ENCODE peak calls at places on chromosomes 6 and 20, in ten cellular contexts. One of them, this sample, is unnamed.

GRCh38 chr6:134740473-134741192 is 209.3 kb downstream of the ALDH8A1 start:
- DNase-seq in uterus: no peak
- DNase-seq in transverse colon: no peak
- DNase-seq in H9: no peak
- DNase-seq in kidney epithelial cell: no peak
- DNase-seq in fibroblast of mammary gland: peak; percentile 61
- DNase-seq in heart right ventricle: no peak
- DNase-seq in CD8-positive, alpha-beta T cell: no peak
- DNase-seq in neural progenitor cell: no peak
- DNase-seq in right lobe of liver: no peak
- DNase-seq in this sample: no peak

GRCh38 chr6:138555294-138555988 is 56.1 kb upstream of the NHSL1 start:
- DNase-seq in uterus: no peak
- DNase-seq in transverse colon: no peak
- DNase-seq in H9: no peak
- DNase-seq in kidney epithelial cell: no peak
- DNase-seq in fibroblast of mammary gland: no peak
- DNase-seq in heart right ventricle: no peak
- DNase-seq in CD8-positive, alpha-beta T cell: no peak
- DNase-seq in neural progenitor cell: peak; percentile 44
- DNase-seq in right lobe of liver: no peak
- DNase-seq in this sample: no peak

GRCh38 chr6:21479140-21479539 is 114.4 kb upstream of the SOX4 start:
- DNase-seq in uterus: peak; percentile 31
- DNase-seq in transverse colon: no peak
- DNase-seq in H9: no peak
- DNase-seq in kidney epithelial cell: no peak
- DNase-seq in fibroblast of mammary gland: peak; percentile 51
- DNase-seq in heart right ventricle: peak; percentile 18
- DNase-seq in CD8-positive, alpha-beta T cell: no peak
- DNase-seq in neural progenitor cell: no peak
- DNase-seq in right lobe of liver: peak; percentile 53
- DNase-seq in this sample: no peak

GRCh38 chr6:38957426-38957825 is 91.2 kb upstream of the GLP1R start:
- DNase-seq in uterus: no peak
- DNase-seq in transverse colon: no peak
- DNase-seq in H9: no peak
- DNase-seq in kidney epithelial cell: no peak
- DNase-seq in fibroblast of mammary gland: no peak
- DNase-seq in heart right ventricle: no peak
- DNase-seq in CD8-positive, alpha-beta T cell: no peak
- DNase-seq in neural progenitor cell: no peak
- DNase-seq in right lobe of liver: no peak
- DNase-seq in this sample: no peak

GRCh38 chr6:53752856-53753255 is 41.9 kb upstream of the LRRC1 start:
- DNase-seq in uterus: no peak
- DNase-seq in transverse colon: no peak
- DNase-seq in H9: no peak
- DNase-seq in kidney epithelial cell: no peak
- DNase-seq in fibroblast of mammary gland: peak; percentile 45
- DNase-seq in heart right ventricle: no peak
- DNase-seq in CD8-positive, alpha-beta T cell: no peak
- DNase-seq in neural progenitor cell: no peak
- DNase-seq in right lobe of liver: no peak
- DNase-seq in this sample: no peak

GRCh38 chr6:3849681-3850450 is 693 bp downstream of the FAM50B start:
- DNase-seq in uterus: peak; percentile 28
- DNase-seq in transverse colon: peak; percentile 13
- DNase-seq in H9: peak; percentile 37
- DNase-seq in kidney epithelial cell: no peak
- DNase-seq in fibroblast of mammary gland: no peak
- DNase-seq in heart right ventricle: peak; percentile 49
- DNase-seq in CD8-positive, alpha-beta T cell: peak; percentile 16
- DNase-seq in neural progenitor cell: no peak
- DNase-seq in right lobe of liver: no peak
- DNase-seq in this sample: no peak

GRCh38 chr6:37288247-37288646 is 30.3 kb upstream of the TMEM217 start:
- DNase-seq in uterus: no peak
- DNase-seq in transverse colon: no peak
- DNase-seq in H9: no peak
- DNase-seq in kidney epithelial cell: no peak
- DNase-seq in fibroblast of mammary gland: no peak
- DNase-seq in heart right ventricle: no peak
- DNase-seq in CD8-positive, alpha-beta T cell: no peak
- DNase-seq in neural progenitor cell: no peak
- DNase-seq in right lobe of liver: no peak
- DNase-seq in this sample: no peak

GRCh38 chr20:13545755-13546154 is 93.0 kb downstream of the TASP1 start:
- DNase-seq in uterus: no peak
- DNase-seq in transverse colon: no peak
- DNase-seq in H9: no peak
- DNase-seq in kidney epithelial cell: no peak
- DNase-seq in fibroblast of mammary gland: no peak
- DNase-seq in heart right ventricle: no peak
- DNase-seq in CD8-positive, alpha-beta T cell: no peak
- DNase-seq in neural progenitor cell: no peak
- DNase-seq in right lobe of liver: no peak
- DNase-seq in this sample: no peak

GRCh38 chr20:40542065-40542464 is 147.0 kb downstream of the MAFB start:
- DNase-seq in uterus: no peak
- DNase-seq in transverse colon: no peak
- DNase-seq in H9: no peak
- DNase-seq in kidney epithelial cell: no peak
- DNase-seq in fibroblast of mammary gland: no peak
- DNase-seq in heart right ventricle: no peak
- DNase-seq in CD8-positive, alpha-beta T cell: no peak
- DNase-seq in neural progenitor cell: no peak
- DNase-seq in right lobe of liver: peak; percentile 62
- DNase-seq in this sample: no peak

GRCh38 chr6:35363293-35363750 is 21.0 kb downstream of the PPARD start:
- DNase-seq in uterus: no peak
- DNase-seq in transverse colon: no peak
- DNase-seq in H9: peak; percentile 50
- DNase-seq in kidney epithelial cell: peak; percentile 53
- DNase-seq in fibroblast of mammary gland: peak; percentile 82
- DNase-seq in heart right ventricle: no peak
- DNase-seq in CD8-positive, alpha-beta T cell: no peak
- DNase-seq in neural progenitor cell: peak; percentile 21
- DNase-seq in right lobe of liver: no peak
- DNase-seq in this sample: no peak

GRCh38 chr6:80771941-80772340 is 665.5 kb downstream of the BCKDHB start:
- DNase-seq in uterus: no peak
- DNase-seq in transverse colon: no peak
- DNase-seq in H9: peak; percentile 31
- DNase-seq in kidney epithelial cell: peak; percentile 0
- DNase-seq in fibroblast of mammary gland: peak; percentile 45
- DNase-seq in heart right ventricle: no peak
- DNase-seq in CD8-positive, alpha-beta T cell: no peak
- DNase-seq in neural progenitor cell: peak; percentile 85
- DNase-seq in right lobe of liver: no peak
- DNase-seq in this sample: no peak

GRCh38 chr6:27078734-27079357 is 168.7 kb upstream of the PRSS16 start:
- DNase-seq in uterus: no peak
- DNase-seq in transverse colon: peak; percentile 48
- DNase-seq in H9: peak; percentile 82
- DNase-seq in kidney epithelial cell: peak; percentile 18
- DNase-seq in fibroblast of mammary gland: peak; percentile 76
- DNase-seq in heart right ventricle: no peak
- DNase-seq in CD8-positive, alpha-beta T cell: peak; percentile 29
- DNase-seq in neural progenitor cell: peak; percentile 75
- DNase-seq in right lobe of liver: peak; percentile 50
- DNase-seq in this sample: peak; percentile 50

GRCh38 chr20:5150226-5151076 is 23.6 kb downstream of the CDS2 start:
- DNase-seq in uterus: no peak
- DNase-seq in transverse colon: no peak
- DNase-seq in H9: no peak
- DNase-seq in kidney epithelial cell: no peak
- DNase-seq in fibroblast of mammary gland: peak; percentile 77
- DNase-seq in heart right ventricle: no peak
- DNase-seq in CD8-positive, alpha-beta T cell: no peak
- DNase-seq in neural progenitor cell: no peak
- DNase-seq in right lobe of liver: peak; percentile 78
- DNase-seq in this sample: no peak

GRCh38 chr6:31652925-31653724 is 664 bp upstream of the BAG6 start:
- DNase-seq in uterus: peak; percentile 92
- DNase-seq in transverse colon: peak; percentile 91
- DNase-seq in H9: peak; percentile 93
- DNase-seq in kidney epithelial cell: peak; percentile 55
- DNase-seq in fibroblast of mammary gland: no peak
- DNase-seq in heart right ventricle: peak; percentile 76
- DNase-seq in CD8-positive, alpha-beta T cell: peak; percentile 86
- DNase-seq in neural progenitor cell: peak; percentile 96
- DNase-seq in right lobe of liver: peak; percentile 91
- DNase-seq in this sample: peak; percentile 91
- TF ChIP-seq CTCF in uterus: no peak
- TF ChIP-seq CTCF in transverse colon: no peak
- TF ChIP-seq CTCF in H9: no peak
- TF ChIP-seq CTCF in kidney epithelial cell: no peak
- TF ChIP-seq CTCF in fibroblast of mammary gland: no peak
- TF ChIP-seq CTCF in heart right ventricle: no peak
- TF ChIP-seq CTCF in CD8-positive, alpha-beta T cell: no peak
- TF ChIP-seq CTCF in neural progenitor cell: peak; percentile 26
- TF ChIP-seq CTCF in right lobe of liver: peak; percentile 19
- TF ChIP-seq CTCF in this sample: peak; percentile 12

GRCh38 chr6:97919631-97920030 is 636.6 kb upstream of the MMS22L start:
- DNase-seq in uterus: no peak
- DNase-seq in transverse colon: no peak
- DNase-seq in H9: no peak
- DNase-seq in kidney epithelial cell: no peak
- DNase-seq in fibroblast of mammary gland: no peak
- DNase-seq in heart right ventricle: no peak
- DNase-seq in CD8-positive, alpha-beta T cell: no peak
- DNase-seq in neural progenitor cell: no peak
- DNase-seq in right lobe of liver: no peak
- DNase-seq in this sample: no peak

GRCh38 chr6:97923249-97923648 is 640.2 kb upstream of the MMS22L start:
- DNase-seq in uterus: no peak
- DNase-seq in transverse colon: no peak
- DNase-seq in H9: no peak
- DNase-seq in kidney epithelial cell: no peak
- DNase-seq in fibroblast of mammary gland: no peak
- DNase-seq in heart right ventricle: no peak
- DNase-seq in CD8-positive, alpha-beta T cell: no peak
- DNase-seq in neural progenitor cell: no peak
- DNase-seq in right lobe of liver: no peak
- DNase-seq in this sample: no peak

GRCh38 chr6:97925504-97925903 is 642.5 kb upstream of the MMS22L start:
- DNase-seq in uterus: no peak
- DNase-seq in transverse colon: no peak
- DNase-seq in H9: no peak
- DNase-seq in kidney epithelial cell: no peak
- DNase-seq in fibroblast of mammary gland: peak; percentile 0
- DNase-seq in heart right ventricle: no peak
- DNase-seq in CD8-positive, alpha-beta T cell: no peak
- DNase-seq in neural progenitor cell: no peak
- DNase-seq in right lobe of liver: no peak
- DNase-seq in this sample: no peak
- TF ChIP-seq CTCF in uterus: no peak
- TF ChIP-seq CTCF in transverse colon: no peak
- TF ChIP-seq CTCF in H9: peak; percentile 56
- TF ChIP-seq CTCF in kidney epithelial cell: no peak
- TF ChIP-seq CTCF in fibroblast of mammary gland: no peak
- TF ChIP-seq CTCF in heart right ventricle: no peak
- TF ChIP-seq CTCF in CD8-positive, alpha-beta T cell: no peak
- TF ChIP-seq CTCF in neural progenitor cell: peak; percentile 29
- TF ChIP-seq CTCF in right lobe of liver: no peak
- TF ChIP-seq CTCF in this sample: no peak

GRCh38 chr6:68400396-68400795 is 234.7 kb upstream of the ADGRB3 start:
- DNase-seq in uterus: no peak
- DNase-seq in transverse colon: no peak
- DNase-seq in H9: peak; percentile 38
- DNase-seq in kidney epithelial cell: no peak
- DNase-seq in fibroblast of mammary gland: no peak
- DNase-seq in heart right ventricle: no peak
- DNase-seq in CD8-positive, alpha-beta T cell: no peak
- DNase-seq in neural progenitor cell: no peak
- DNase-seq in right lobe of liver: no peak
- DNase-seq in this sample: no peak
- TF ChIP-seq CTCF in uterus: no peak
- TF ChIP-seq CTCF in transverse colon: no peak
- TF ChIP-seq CTCF in H9: peak; percentile 53
- TF ChIP-seq CTCF in kidney epithelial cell: peak; percentile 4
- TF ChIP-seq CTCF in fibroblast of mammary gland: no peak
- TF ChIP-seq CTCF in heart right ventricle: no peak
- TF ChIP-seq CTCF in CD8-positive, alpha-beta T cell: no peak
- TF ChIP-seq CTCF in neural progenitor cell: peak; percentile 19
- TF ChIP-seq CTCF in right lobe of liver: no peak
- TF ChIP-seq CTCF in this sample: no peak

GRCh38 chr6:127968394-127968793 is 67.5 kb upstream of the THEMIS start:
- DNase-seq in uterus: no peak
- DNase-seq in transverse colon: no peak
- DNase-seq in H9: no peak
- DNase-seq in kidney epithelial cell: no peak
- DNase-seq in fibroblast of mammary gland: no peak
- DNase-seq in heart right ventricle: no peak
- DNase-seq in CD8-positive, alpha-beta T cell: no peak
- DNase-seq in neural progenitor cell: no peak
- DNase-seq in right lobe of liver: no peak
- DNase-seq in this sample: no peak
- TF ChIP-seq CTCF in uterus: no peak
- TF ChIP-seq CTCF in transverse colon: no peak
- TF ChIP-seq CTCF in H9: no peak
- TF ChIP-seq CTCF in kidney epithelial cell: no peak
- TF ChIP-seq CTCF in fibroblast of mammary gland: no peak
- TF ChIP-seq CTCF in heart right ventricle: no peak
- TF ChIP-seq CTCF in CD8-positive, alpha-beta T cell: no peak
- TF ChIP-seq CTCF in neural progenitor cell: no peak
- TF ChIP-seq CTCF in right lobe of liver: no peak
- TF ChIP-seq CTCF in this sample: no peak

DNA sequence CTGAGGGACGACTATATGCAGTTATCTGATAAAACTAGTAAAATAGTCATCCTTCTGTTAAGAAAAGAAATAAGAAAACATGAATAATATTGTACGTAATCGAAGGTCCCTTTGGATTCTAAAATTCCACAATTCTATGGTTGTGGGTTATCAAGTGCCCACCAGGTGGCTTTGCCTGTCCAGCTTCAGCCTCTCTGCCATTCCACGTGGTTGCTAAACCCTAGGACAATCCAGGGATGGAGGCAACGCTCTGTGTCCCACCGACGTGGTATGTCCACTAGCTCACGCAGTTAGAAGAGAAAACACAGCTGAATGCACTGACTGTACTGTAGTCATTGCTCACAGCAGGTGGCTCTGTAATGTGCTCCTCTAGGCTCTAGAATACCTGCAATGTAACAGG is 349.3 kb downstream of the FARS2 start:
- DNase-seq in uterus: no peak
- DNase-seq in transverse colon: no peak
- DNase-seq in H9: no peak
- DNase-seq in kidney epithelial cell: no peak
- DNase-seq in fibroblast of mammary gland: no peak
- DNase-seq in heart right ventricle: no peak
- DNase-seq in CD8-positive, alpha-beta T cell: no peak
- DNase-seq in neural progenitor cell: peak; percentile 17
- DNase-seq in right lobe of liver: no peak
- DNase-seq in this sample: no peak
- TF ChIP-seq CTCF in uterus: no peak
- TF ChIP-seq CTCF in transverse colon: no peak
- TF ChIP-seq CTCF in H9: peak; percentile 44
- TF ChIP-seq CTCF in kidney epithelial cell: no peak
- TF ChIP-seq CTCF in fibroblast of mammary gland: no peak
- TF ChIP-seq CTCF in heart right ventricle: no peak
- TF ChIP-seq CTCF in CD8-positive, alpha-beta T cell: no peak
- TF ChIP-seq CTCF in neural progenitor cell: peak; percentile 26
- TF ChIP-seq CTCF in right lobe of liver: no peak
- TF ChIP-seq CTCF in this sample: no peak